ENCODE peak calls at places on chromosomes 11 and 22, in eight cellular contexts. T is cardiac muscle cell; A is AG09309; F is glutamatergic neuron; L is neural crest cell; W is lower leg skin; D is bronchial epithelial cell; N is activated CD4-positive, CD25-positive, alpha-beta regulatory T cell treated with anti-CD3 and anti-CD28 coated beads, Interleukin-2, amount 50 U/mL, for 16 hours. Y is an unnamed sample.

GRCh38 chr11:66326261-66327111 is 9.6 kb upstream of the CD248 start:
- DNase-seq in A (no peak), W (peak; percentile 89), L (no peak), F (peak; percentile 34), N (no peak), D (no peak), T (no peak), Y (no peak)

GRCh38 chr22:30889268-30889995 is 79.1 kb downstream of the MORC2 start:
- DNase-seq in D (no peak), L (no peak), W (peak; percentile 81), T (no peak), A (no peak), N (no peak), F (no peak), Y (no peak)

GRCh38 chr22:44884968-44885805 is 124.6 kb downstream of the PHF21B start:
- DNase-seq in N (no peak), L (no peak), F (peak; percentile 11), T (no peak), W (peak; percentile 60), A (no peak), D (no peak), Y (no peak)

GRCh38 chr11:15629690-15630321 is 515.1 kb downstream of the INSC start:
- DNase-seq in T (peak; percentile 47), F (peak; percentile 59), A (no peak), L (peak; percentile 22), N (no peak), D (peak; percentile 20), W (no peak), Y (no peak)

GRCh38 chr11:116603783-116604323 is 168.9 kb downstream of the BUD13 start:
- DNase-seq in A (no peak), D (no peak), T (no peak), N (no peak), W (peak; percentile 60), L (no peak), F (no peak), Y (no peak)

GRCh38 chr22:36352775-36353507 is 34.8 kb downstream of the MYH9 start:
- DNase-seq in L (no peak), D (no peak), N (no peak), T (no peak), F (no peak), W (no peak), A (no peak), Y (peak; percentile 85)

GRCh38 chr22:36087784-36088183 is 59.2 kb upstream of the RBFOX2 start:
- DNase-seq in D (no peak), L (no peak), F (no peak), W (no peak), T (no peak), N (no peak), A (no peak), Y (no peak)

GRCh38 chr11:126317681-126318641 is 14.1 kb downstream of the DCPS start:
- DNase-seq in A (no peak), F (no peak), D (peak; percentile 28), L (no peak), W (peak; percentile 95), N (no peak), T (no peak), Y (peak; percentile 93)

GRCh38 chr11:131776211-131776610 is 405.8 kb downstream of the NTM start:
- DNase-seq in D (no peak), A (no peak), N (no peak), T (no peak), F (no peak), W (no peak), L (no peak), Y (no peak)

GRCh38 chr11:22162754-22163153 is 30.1 kb upstream of the ANO5 start:
- DNase-seq in T (no peak), A (no peak), N (no peak), F (no peak), W (no peak), L (no peak), D (no peak), Y (no peak)

GRCh38 chr11:4577761-4578160 is 3.8 kb upstream of the OR52I2 start:
- DNase-seq in N (no peak), W (no peak), L (no peak), F (no peak), D (peak; percentile 14), T (no peak), A (no peak), Y (no peak)

GRCh38 chr11:16834384-16834783 is 95.9 kb downstream of the C11orf58 start:
- DNase-seq in T (no peak), A (no peak), N (no peak), L (no peak), D (no peak), W (no peak), F (no peak), Y (no peak)

GRCh38 chr11:75445315-75445953 is 12.4 kb upstream of the KLHL35 start:
- DNase-seq in A (no peak), D (no peak), L (peak; percentile 85), T (peak; percentile 74), F (peak; percentile 89), W (peak; percentile 94), N (peak; percentile 60), Y (peak; percentile 78)

GRCh38 chr11:61270354-61271070 is 24.6 kb downstream of the VWCE start:
- DNase-seq in N (no peak), W (no peak), A (no peak), D (peak; percentile 64), T (no peak), L (no peak), F (no peak), Y (no peak)

GRCh38 chr22:22928666-22929380 is 41.2 kb downstream of the IGLL5 start:
- DNase-seq in T (no peak), W (no peak), L (no peak), N (no peak), A (no peak), F (no peak), D (peak; percentile 24), Y (no peak)

GRCh38 chr22:21778705-21779363 is 43.2 kb upstream of the YPEL1 start:
- DNase-seq in L (no peak), A (no peak), N (no peak), W (peak; percentile 29), D (peak; percentile 13), F (no peak), T (no peak), Y (no peak)

GRCh38 chr22:45917146-45917545 is 59.8 kb downstream of the WNT7B start:
- DNase-seq in A (no peak), L (no peak), F (no peak), T (no peak), W (no peak), N (no peak), D (no peak), Y (no peak)

GRCh38 chr11:8233691-8234424 is 29.8 kb downstream of the LMO1 start:
- DNase-seq in N (no peak), A (no peak), W (no peak), F (peak; percentile 21), L (no peak), D (peak; percentile 68), T (no peak), Y (no peak)

GRCh38 chr11:128933481-128934178 is 9.0 kb downstream of the TP53AIP1 start:
- DNase-seq in T (peak; percentile 66), N (no peak), F (no peak), A (no peak), L (no peak), D (no peak), W (no peak), Y (no peak)

GRCh38 chr11:6911378-6911777 is 9.4 kb upstream of the OR2D3 start:
- DNase-seq in A (no peak), L (no peak), T (no peak), W (no peak), D (no peak), F (no peak), N (no peak), Y (no peak)

GRCh38 chr11:3133456-3134217 is 31.5 kb downstream of the OSBPL5 start:
- DNase-seq in T (no peak), N (no peak), D (no peak), A (no peak), F (peak; percentile 10), W (peak; percentile 61), L (no peak), Y (no peak)

GRCh38 chr11:31986201-31986889 is 104.5 kb upstream of the RCN1 start:
- DNase-seq in D (no peak), A (no peak), T (no peak), F (no peak), W (no peak), L (no peak), N (no peak), Y (no peak)

GRCh38 chr22:25777870-25778269 is 35.9 kb downstream of the MYO18B start:
- DNase-seq in N (no peak), A (peak; percentile 11), F (no peak), D (peak; percentile 46), L (peak; percentile 14), W (no peak), T (no peak), Y (no peak)

GRCh38 chr11:2699185-2699530 is 636 bp downstream of the KCNQ1OT1 start:
- DNase-seq in L (no peak), D (no peak), N (no peak), T (peak; percentile 46), F (no peak), A (no peak), W (peak; percentile 85), Y (no peak)

GRCh38 chr11:2563216-2564007 is 118.6 kb downstream of the KCNQ1 start:
- DNase-seq in L (no peak), W (no peak), D (no peak), T (no peak), A (no peak), N (no peak), F (peak; percentile 13), Y (no peak)

GRCh38 chr11:134575504-134576230 is 163.6 kb upstream of the B3GAT1 start:
- DNase-seq in W (no peak), L (no peak), N (no peak), D (no peak), F (no peak), T (no peak), A (no peak), Y (peak; percentile 48)

GRCh38 chr22:19287889-19288288 is 3.6 kb downstream of the CLTCL1 start:
- DNase-seq in F (no peak), D (peak; percentile 79), A (peak; percentile 70), W (no peak), L (no peak), T (no peak), N (no peak), Y (no peak)

GRCh38 chr22:21939392-21940319 is 13.0 kb downstream of the PPM1F start:
- DNase-seq in T (no peak), W (no peak), A (no peak), D (no peak), F (peak; percentile 74), L (no peak), N (no peak), Y (no peak)

GRCh38 chr11:44950036-44950624 is 553 bp downstream of the TP53I11 start:
- DNase-seq in A (no peak), W (peak; percentile 90), N (no peak), T (peak; percentile 69), L (peak; percentile 63), F (peak; percentile 72), D (no peak), Y (no peak)

GRCh38 chr11:42422094-42422493 is 889.7 kb upstream of the API5 start:
- DNase-seq in F (no peak), L (no peak), A (no peak), D (no peak), T (no peak), W (no peak), N (no peak), Y (no peak)

GRCh38 chr11:36469881-36470802 is 39.9 kb downstream of the TRAF6 start:
- DNase-seq in L (no peak), N (no peak), T (no peak), F (no peak), A (no peak), W (no peak), D (peak; percentile 40), Y (no peak)

GRCh38 chr11:77619576-77620198 is 17.9 kb downstream of the CLNS1A start:
- DNase-seq in F (no peak), T (peak; percentile 74), W (no peak), N (no peak), D (peak; percentile 61), A (peak; percentile 8), L (peak; percentile 18), Y (no peak)

GRCh38 chr11:77074205-77074604 is 7.4 kb downstream of the CAPN5 start:
- DNase-seq in T (no peak), F (no peak), D (no peak), W (peak; percentile 84), A (no peak), L (no peak), N (no peak), Y (peak; percentile 42)

GRCh38 chr22:31083923-31084810 is 3.0 kb downstream of the SMTN start:
- DNase-seq in D (no peak), L (no peak), A (no peak), T (no peak), N (no peak), F (no peak), W (no peak), Y (no peak)

Y was measured in right atrium auricular region.